ENCODE peak calls at places on chromosomes 7 and 10, in nine cellular contexts. X is uterus, F is tibial nerve, S is PC-9, Q is progenitor cell of endocrine pancreas, J is BJ, U is cardiac muscle cell, H is psoas muscle, Y is pancreas. O is an unnamed sample.

GRCh38 chr10:42827201-42827600 is 44.6 kb downstream of the BMS1 start:
- DNase-seq in X (no peak), F (no peak), S (no peak), Q (no peak), J (no peak), U (no peak), H (no peak), Y (no peak), O (no peak)

GRCh38 chr10:23643396-23643795 is 204.5 kb downstream of the OTUD1 start:
- DNase-seq in X (no peak), F (peak; percentile 40), S (no peak), Q (no peak), J (no peak), U (no peak), H (no peak), Y (no peak), O (no peak)

GRCh38 chr7:122430710-122431109 is 126.2 kb upstream of the FEZF1 start:
- DNase-seq in X (no peak), F (no peak), S (no peak), Q (no peak), J (no peak), U (peak; percentile 45), H (no peak), Y (no peak), O (no peak)

GRCh38 chr7:44132039-44132438 is 8.7 kb upstream of the POLD2 start:
- DNase-seq in X (no peak), F (no peak), S (no peak), Q (no peak), J (no peak), U (peak; percentile 64), H (peak; percentile 40), Y (no peak), O (no peak)

GRCh38 chr7:71308105-71308504 is 176.2 kb downstream of the GALNT17 start:
- DNase-seq in X (peak; percentile 52), F (no peak), S (no peak), Q (no peak), J (no peak), U (no peak), H (no peak), Y (no peak), O (no peak)

GRCh38 chr7:134910968-134911367 is 75.3 kb upstream of the AGBL3 start:
- DNase-seq in X (no peak), F (no peak), S (no peak), Q (no peak), J (no peak), U (no peak), H (no peak), Y (no peak), O (no peak)

GRCh38 chr7:151830121-151830815 is 46.6 kb downstream of the PRKAG2 start:
- DNase-seq in X (no peak), F (no peak), S (no peak), Q (no peak), J (no peak), U (no peak), H (peak; percentile 37), Y (no peak), O (no peak)

GRCh38 chr7:47512481-47513176 is 69.3 kb downstream of the TNS3 start:
- DNase-seq in X (peak; percentile 4), F (no peak), S (peak; percentile 74), Q (no peak), J (no peak), U (no peak), H (no peak), Y (no peak), O (no peak)

GRCh38 chr7:66162622-66163021 is 42.5 kb upstream of the TPST1 start:
- DNase-seq in X (no peak), F (no peak), S (no peak), Q (no peak), J (no peak), U (no peak), H (no peak), Y (no peak), O (no peak)

GRCh38 chr10:49300140-49300974 is 1.4 kb downstream of the C10orf71 start:
- DNase-seq in X (no peak), F (no peak), S (no peak), Q (no peak), J (no peak), U (peak; percentile 17), H (peak; percentile 84), Y (peak; percentile 38), O (no peak)

GRCh38 chr10:121580276-121581116 is 17.7 kb downstream of the FGFR2 start:
- DNase-seq in X (no peak), F (no peak), S (no peak), Q (no peak), J (no peak), U (no peak), H (no peak), Y (no peak), O (no peak)

GRCh38 chr10:3203198-3203597 is 30.6 kb upstream of the PITRM1 start:
- DNase-seq in X (no peak), F (no peak), S (no peak), Q (no peak), J (no peak), U (no peak), H (no peak), Y (no peak), O (no peak)

GRCh38 chr10:124063736-124064135 is 29.7 kb downstream of the CHST15 start:
- DNase-seq in X (peak; percentile 71), F (no peak), S (no peak), Q (no peak), J (peak; percentile 89), U (peak; percentile 86), H (no peak), Y (no peak), O (no peak)

GRCh38 chr7:90900640-90901353 is 304.7 kb downstream of the CDK14 start:
- DNase-seq in X (no peak), F (no peak), S (no peak), Q (no peak), J (no peak), U (peak; percentile 13), H (no peak), Y (no peak), O (no peak)

GRCh38 chr7:38382627-38383026 is 109.2 kb upstream of the TARP start:
- DNase-seq in X (no peak), F (no peak), S (no peak), Q (no peak), J (peak; percentile 20), U (peak; percentile 66), H (no peak), Y (no peak), O (no peak)

DNA sequence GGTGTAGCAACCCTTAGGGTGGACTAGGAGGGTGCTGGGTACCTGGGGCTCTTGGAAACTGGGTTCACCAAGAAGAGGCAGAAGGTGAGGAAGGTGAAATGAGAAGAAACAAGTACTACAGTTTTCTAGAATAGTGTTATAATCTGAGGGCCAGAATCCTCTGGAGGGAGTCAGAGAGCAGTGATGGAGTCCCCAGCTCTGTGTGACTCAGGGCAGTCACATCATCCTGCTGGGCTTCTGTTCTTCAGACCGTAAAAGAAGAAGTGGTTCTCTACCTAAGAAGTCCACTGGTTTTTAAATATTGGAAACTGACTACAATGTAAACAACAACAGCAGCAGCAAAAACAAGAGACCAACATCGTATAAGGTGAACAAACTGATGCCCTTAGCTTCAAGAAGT is 197.3 kb downstream of the PRPF18 start:
- DNase-seq in X (no peak), F (no peak), S (no peak), Q (no peak), J (no peak), U (no peak), H (no peak), Y (no peak), O (no peak)
- TF ChIP-seq CTCF in X (no peak), F (no peak), S (peak; percentile 57), Q (peak; percentile 46), J (peak; percentile 54), U (peak; percentile 25), H (no peak), Y (no peak), O (no peak)

GRCh38 chr7:34227525-34227924 is 322.2 kb downstream of the BMPER start:
- DNase-seq in X (no peak), F (no peak), S (peak; percentile 22), Q (no peak), J (no peak), U (peak; percentile 38), H (no peak), Y (no peak), O (no peak)
- TF ChIP-seq CTCF in X (no peak), F (no peak), S (no peak), Q (no peak), J (no peak), U (no peak), H (no peak), Y (no peak), O (no peak)

GRCh38 chr7:158407581-158408331 is 179.9 kb downstream of the PTPRN2 start:
- DNase-seq in X (no peak), F (peak; percentile 29), S (no peak), Q (no peak), J (no peak), U (peak; percentile 56), H (no peak), Y (no peak), O (peak; percentile 49)
- TF ChIP-seq CTCF in X (peak; percentile 10), F (peak; percentile 55), S (peak; percentile 70), Q (peak; percentile 70), J (no peak), U (peak; percentile 31), H (no peak), Y (no peak), O (peak; percentile 29)

GRCh38 chr10:66837335-66837734 is 88.5 kb upstream of the LRRTM3 start:
- DNase-seq in X (no peak), F (no peak), S (no peak), Q (no peak), J (no peak), U (peak; percentile 79), H (no peak), Y (no peak), O (no peak)

GRCh38 chr10:66834802-66835201 is 91.0 kb upstream of the LRRTM3 start:
- DNase-seq in X (no peak), F (no peak), S (peak; percentile 37), Q (no peak), J (no peak), U (no peak), H (no peak), Y (no peak), O (no peak)

GRCh38 chr10:66837990-66838389 is 87.8 kb upstream of the LRRTM3 start:
- DNase-seq in X (no peak), F (no peak), S (no peak), Q (no peak), J (peak; percentile 27), U (peak; percentile 40), H (no peak), Y (no peak), O (no peak)

GRCh38 chr10:66835400-66835799 is 90.4 kb upstream of the LRRTM3 start:
- DNase-seq in X (no peak), F (no peak), S (no peak), Q (no peak), J (no peak), U (no peak), H (no peak), Y (no peak), O (no peak)

DNA sequence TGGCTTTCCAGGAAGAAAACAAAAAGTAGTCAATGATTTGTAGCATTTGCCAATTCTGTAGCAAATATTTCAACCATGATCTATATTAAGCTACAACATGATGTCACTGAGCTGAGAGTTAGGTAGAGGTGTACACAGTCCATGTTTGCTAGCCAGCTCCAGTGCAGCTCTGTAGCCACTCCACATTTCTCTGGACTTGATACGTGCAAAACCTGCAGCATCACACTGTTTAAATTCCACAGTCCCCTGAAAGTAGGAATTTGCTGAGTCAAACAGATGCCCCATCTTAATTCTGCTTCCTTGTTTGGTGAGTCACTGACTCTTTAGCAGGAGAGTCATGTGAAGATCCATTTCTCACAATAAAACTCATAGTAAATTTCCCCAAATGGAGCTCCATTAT is 89.8 kb upstream of the LRRTM3 start:
- DNase-seq in X (no peak), F (no peak), S (peak; percentile 70), Q (no peak), J (peak; percentile 28), U (peak; percentile 64), H (no peak), Y (no peak), O (no peak)
- TF ChIP-seq CTCF in X (no peak), F (no peak), S (no peak), Q (no peak), J (no peak), U (no peak), H (no peak), Y (no peak), O (no peak)

O was measured in D721Med.